ENCODE peak calls at places on chromosomes 6 and 20, in five cellular contexts. P is head of caudate nucleus; X is stomach; Y is activated T-cell treated with anti-CD3 and anti-CD28 coated beads, Interleukin-2, amount 50 U/mL, for 72 hours; Z is NCI-H1105 treated with DMSO at 0.1 percent for 48 hours. H is an unnamed sample.

GRCh38 chr20:51074062-51074461 is 51.2 kb upstream of the KCNG1 start:
- DNase-seq in P (no peak), X (no peak), Y (no peak), Z (no peak), H (no peak)

GRCh38 chr6:93568169-93568568 is 148.8 kb upstream of the EPHA7 start:
- DNase-seq in P (no peak), X (no peak), Y (no peak), Z (no peak), H (no peak)

GRCh38 chr6:27188885-27189418 is 58.5 kb upstream of the PRSS16 start:
- DNase-seq in P (peak), X (peak), Y (peak), Z (peak), H (peak)

GRCh38 chr6:6466967-6467761 is 121.4 kb upstream of the LY86 start:
- DNase-seq in P (peak), X (no peak), Y (no peak), Z (no peak), H (peak)

GRCh38 chr6:136123464-136123863 is 126.6 kb downstream of the MTFR2 start:
- DNase-seq in P (no peak), X (no peak), Y (no peak), Z (no peak), H (peak)

GRCh38 chr20:58652606-58653303 is 1.7 kb downstream of the STX16 start:
- DNase-seq in P (no peak), X (no peak), Y (no peak), Z (no peak), H (no peak)

GRCh38 chr6:170024940-170025339 is 265.9 kb downstream of the DLL1 start:
- DNase-seq in P (no peak), X (peak), Y (no peak), Z (no peak), H (no peak)

GRCh38 chr6:26021350-26022165 is 59.0 kb downstream of the TRIM38 start:
- DNase-seq in P (peak), X (peak), Y (peak), Z (peak), H (peak)

GRCh38 chr6:120077489-120077888 is 727.9 kb upstream of the MAN1A1 start:
- DNase-seq in P (no peak), X (no peak), Y (no peak), Z (no peak), H (no peak)

GRCh38 chr6:155050311-155050710 is 55.2 kb downstream of the TIAM2 start:
- DNase-seq in P (no peak), X (no peak), Y (peak), Z (no peak), H (no peak)

GRCh38 chr6:28743271-28743789 is 180.5 kb downstream of the TRIM27 start:
- DNase-seq in P (no peak), X (no peak), Y (no peak), Z (no peak), H (no peak)

GRCh38 chr6:116528800-116529199 is 16.7 kb downstream of the TRAPPC3L start:
- DNase-seq in P (no peak), X (no peak), Y (no peak), Z (no peak), H (no peak)

GRCh38 chr6:87903299-87903698 is 144.3 kb upstream of the SPACA1 start:
- DNase-seq in P (no peak), X (no peak), Y (no peak), Z (no peak), H (no peak)

GRCh38 chr6:41548098-41548840 is 2.1 kb downstream of the FOXP4 start:
- DNase-seq in P (no peak), X (no peak), Y (peak), Z (no peak), H (no peak)

GRCh38 chr6:41469951-41470340 is 76.2 kb upstream of the FOXP4 start:
- DNase-seq in P (no peak), X (peak), Y (no peak), Z (no peak), H (no peak)

GRCh38 chr6:43644940-43645612 is at the start of gene RSPH9:
- DNase-seq in P (no peak), X (peak), Y (peak), Z (peak), H (no peak)

GRCh38 chr6:41372526-41373366 is 37.3 kb downstream of the NCR2 start:
- DNase-seq in P (no peak), X (peak), Y (no peak), Z (no peak), H (no peak)

GRCh38 chr6:43776799-43777776 is 7.1 kb downstream of the VEGFA start:
- DNase-seq in P (no peak), X (no peak), Y (no peak), Z (no peak), H (no peak)

GRCh38 chr6:146027586-146028249 is 1.1 kb upstream of the GRM1 start:
- DNase-seq in P (peak), X (no peak), Y (no peak), Z (peak), H (no peak)

GRCh38 chr6:146913842-146914562 is 290.2 kb upstream of the STXBP5 start:
- DNase-seq in P (no peak), X (peak), Y (peak), Z (no peak), H (peak)

GRCh38 chr20:17895641-17896246 is 72.8 kb downstream of the SNX5 start:
- DNase-seq in P (no peak), X (no peak), Y (peak), Z (no peak), H (no peak)

GRCh38 chr20:35048739-35049138 is 43.9 kb downstream of the TRPC4AP start:
- DNase-seq in P (peak), X (no peak), Y (no peak), Z (no peak), H (no peak)